ENCODE peak calls at places on chromosomes 3 and 15, in four cellular contexts. L is A549, Q is NB4, P is transverse colon. B is an unnamed sample.

GRCh38 chr3:190666801-190667200 is 152.9 kb downstream of the IL1RAP start:
- DNase-seq in L (no peak), Q (no peak), P (no peak), B (no peak)

GRCh38 chr3:151383111-151383510 is 1.4 kb downstream of the P2RY12 start:
- DNase-seq in L (no peak), Q (no peak), P (no peak), B (no peak)

GRCh38 chr3:172241385-172241784 is 202.0 kb downstream of the FNDC3B start:
- DNase-seq in L (no peak), Q (no peak), P (no peak), B (no peak)

GRCh38 chr3:46214751-46215352 is 6.7 kb upstream of the CCR1 start:
- DNase-seq in L (peak), Q (peak), P (no peak), B (peak)

GRCh38 chr3:137998121-137998520 is 11.8 kb upstream of the CLDN18 start:
- DNase-seq in L (no peak), Q (no peak), P (no peak), B (no peak)

GRCh38 chr3:174937488-174937887 is 78.4 kb downstream of the NAALADL2 start:
- DNase-seq in L (no peak), Q (no peak), P (no peak), B (no peak)

GRCh38 chr3:196694202-196694638 is 17.8 kb downstream of the CEP19 start:
- DNase-seq in L (peak), Q (peak), P (no peak), B (no peak)

GRCh38 chr3:52983336-52983807 is 62.5 kb downstream of the SFMBT1 start:
- DNase-seq in L (no peak), Q (peak), P (peak), B (no peak)

GRCh38 chr3:154125378-154126030 is 4.3 kb downstream of the ARHGEF26 start:
- DNase-seq in L (peak), Q (no peak), P (no peak), B (no peak)

GRCh38 chr3:42700366-42701288 is 2.0 kb downstream of the HHATL start:
- DNase-seq in L (no peak), Q (no peak), P (no peak), B (no peak)

GRCh38 chr3:42698216-42698910 is 4.2 kb downstream of the HHATL start:
- DNase-seq in L (no peak), Q (no peak), P (no peak), B (no peak)

GRCh38 chr3:42699511-42699971 is 3.1 kb downstream of the HHATL start:
- DNase-seq in L (no peak), Q (peak), P (no peak), B (no peak)

GRCh38 chr3:42697326-42698051 is 5.1 kb downstream of the HHATL start:
- DNase-seq in L (no peak), Q (no peak), P (no peak), B (no peak)

GRCh38 chr3:42698911-42699230 is 3.7 kb downstream of the HHATL start:
- DNase-seq in L (no peak), Q (peak), P (no peak), B (no peak)
- TF ChIP-seq POLR2A in L (no peak), Q (no peak), P (no peak), B (no peak)

GRCh38 chr15:93088200-93088980 is 621 bp downstream of the RGMA start:
- DNase-seq in L (peak), Q (no peak), P (no peak), B (peak)
- H3K4me3 ChIP-seq in L (peak), Q (no peak), P (peak), B (no peak)

DNA sequence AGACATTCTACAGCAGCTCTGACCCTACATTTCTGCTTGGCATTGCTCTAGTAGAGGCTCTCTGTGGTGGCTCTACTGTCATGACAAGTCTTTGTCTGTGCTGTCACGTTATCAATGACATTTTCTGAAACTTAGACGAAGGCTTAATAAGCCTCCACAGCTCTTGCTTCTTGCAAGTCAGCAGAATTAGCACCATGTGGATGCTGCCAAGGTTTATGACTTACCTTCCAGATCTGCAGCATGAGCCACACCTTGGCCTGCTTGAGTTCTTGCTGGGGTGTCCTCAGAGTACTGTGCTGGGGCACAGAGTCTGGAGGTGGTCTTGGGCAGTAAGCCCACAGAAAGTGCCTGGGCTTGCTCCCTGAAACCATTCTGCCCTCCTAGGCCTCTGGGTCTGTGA is 9.8 kb downstream of the RTP1 start:
- DNase-seq in L (no peak), Q (no peak), P (no peak), B (no peak)
- TF ChIP-seq POLR2A in L (no peak), Q (no peak), P (no peak), B (no peak)

GRCh38 chr3:9890249-9891071 is at the start of gene JAGN1:
- DNase-seq in L (peak), Q (peak), P (peak), B (peak)

GRCh38 chr3:9889405-9889804 is 1.0 kb upstream of the JAGN1 start:
- DNase-seq in L (no peak), Q (no peak), P (no peak), B (no peak)

GRCh38 chr3:9891072-9891622 is 737 bp downstream of the JAGN1 start:
- DNase-seq in L (no peak), Q (no peak), P (no peak), B (no peak)

GRCh38 chr3:9897408-9898372 is 5.0 kb upstream of the IL17RE start:
- DNase-seq in L (peak), Q (no peak), P (peak), B (no peak)

DNA sequence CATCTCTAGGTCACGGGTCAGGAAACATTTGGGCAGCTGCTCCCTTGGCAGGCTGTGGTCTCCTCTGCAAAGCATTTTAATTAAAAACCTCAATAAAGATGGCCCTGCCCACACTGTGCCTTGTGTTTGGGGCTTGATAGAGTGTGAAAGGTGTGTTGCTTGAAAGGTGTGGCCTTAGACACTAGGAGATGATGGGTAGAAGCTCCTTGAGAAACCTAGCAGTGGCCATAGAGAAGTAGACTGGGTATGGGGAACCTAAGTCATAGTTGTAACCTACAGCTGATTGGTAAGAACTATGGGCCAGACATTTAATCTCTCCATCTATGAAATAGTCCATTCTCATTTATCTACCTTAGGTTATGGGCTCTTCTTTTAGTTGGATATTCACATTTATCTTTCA is 3.3 kb downstream of the JAGN1 start:
- DNase-seq in L (no peak), Q (no peak), P (no peak), B (no peak)
- H3K4me3 ChIP-seq in L (no peak), Q (no peak), P (no peak), B (no peak)

GRCh38 chr15:88621789-88622604 is 857 bp downstream of the AEN start:
- DNase-seq in L (peak), Q (peak), P (peak), B (peak)
- TF ChIP-seq POLR2A in L (no peak), Q (no peak), P (no peak), B (no peak)